ENCODE peak calls at places on chromosome 6, in four cellular contexts. H is HepG2, V is HCT116, T is K562. M is an unnamed sample.

GRCh38 chr6:137214931-137215330 is 4.3 kb downstream of the IFNGR1 start:
- DNase-seq in T (no peak), V (no peak), H (no peak), M (no peak)

GRCh38 chr6:227074-227782 is 65.1 kb upstream of the DUSP22 start:
- DNase-seq in T (no peak), H (no peak), V (no peak), M (no peak)

GRCh38 chr6:79755967-79756366 is 124.8 kb downstream of the SH3BGRL2 start:
- DNase-seq in T (no peak), H (no peak), V (no peak), M (no peak)

GRCh38 chr6:13615802-13616140 is 636 bp downstream of the NOL7 start:
- DNase-seq in H (no peak), T (peak), V (no peak), M (no peak)

GRCh38 chr6:11616200-11616611 is 78.7 kb downstream of the TMEM170B start:
- DNase-seq in H (no peak), V (no peak), T (no peak), M (no peak)

GRCh38 chr6:144434308-144434990 is 149.3 kb downstream of the UTRN start:
- DNase-seq in T (no peak), H (no peak), V (no peak), M (no peak)

GRCh38 chr6:73823046-73823735 is 127.2 kb downstream of the CD109 start:
- DNase-seq in T (no peak), V (no peak), H (no peak), M (no peak)

GRCh38 chr6:27810768-27811298 is 101.4 kb downstream of the OR2B2 start:
- DNase-seq in V (no peak), T (no peak), H (no peak), M (no peak)

GRCh38 chr6:43924222-43924702 is 154.3 kb downstream of the VEGFA start:
- DNase-seq in V (no peak), H (no peak), T (no peak), M (no peak)

GRCh38 chr6:125588268-125588667 is 161.2 kb upstream of the HEY2 start:
- DNase-seq in V (no peak), H (no peak), T (no peak), M (no peak)

GRCh38 chr6:139133272-139133671 is 1.6 kb upstream of the HECA start:
- DNase-seq in T (no peak), H (peak), V (no peak), M (no peak)

GRCh38 chr6:9699890-9700289 is 715.0 kb downstream of the TFAP2A start:
- DNase-seq in T (no peak), H (no peak), V (no peak), M (no peak)

GRCh38 chr6:44245912-44246662 is 814 bp upstream of the HSP90AB1 start:
- DNase-seq in H (peak), V (peak), T (peak), M (no peak)

GRCh38 chr6:15420959-15421438 is 175.1 kb downstream of the JARID2 start:
- DNase-seq in V (no peak), T (no peak), H (no peak), M (no peak)

GRCh38 chr6:167501831-167502385 is 177.0 kb downstream of the TTLL2 start:
- DNase-seq in T (peak), H (peak), V (peak), M (peak)

GRCh38 chr6:55174211-55175013 is at the start of gene HCRTR2:
- DNase-seq in V (no peak), T (no peak), H (no peak), M (no peak)

GRCh38 chr6:18260448-18261106 is 3.8 kb downstream of the DEK start:
- DNase-seq in V (no peak), T (no peak), H (peak), M (no peak)

DNA sequence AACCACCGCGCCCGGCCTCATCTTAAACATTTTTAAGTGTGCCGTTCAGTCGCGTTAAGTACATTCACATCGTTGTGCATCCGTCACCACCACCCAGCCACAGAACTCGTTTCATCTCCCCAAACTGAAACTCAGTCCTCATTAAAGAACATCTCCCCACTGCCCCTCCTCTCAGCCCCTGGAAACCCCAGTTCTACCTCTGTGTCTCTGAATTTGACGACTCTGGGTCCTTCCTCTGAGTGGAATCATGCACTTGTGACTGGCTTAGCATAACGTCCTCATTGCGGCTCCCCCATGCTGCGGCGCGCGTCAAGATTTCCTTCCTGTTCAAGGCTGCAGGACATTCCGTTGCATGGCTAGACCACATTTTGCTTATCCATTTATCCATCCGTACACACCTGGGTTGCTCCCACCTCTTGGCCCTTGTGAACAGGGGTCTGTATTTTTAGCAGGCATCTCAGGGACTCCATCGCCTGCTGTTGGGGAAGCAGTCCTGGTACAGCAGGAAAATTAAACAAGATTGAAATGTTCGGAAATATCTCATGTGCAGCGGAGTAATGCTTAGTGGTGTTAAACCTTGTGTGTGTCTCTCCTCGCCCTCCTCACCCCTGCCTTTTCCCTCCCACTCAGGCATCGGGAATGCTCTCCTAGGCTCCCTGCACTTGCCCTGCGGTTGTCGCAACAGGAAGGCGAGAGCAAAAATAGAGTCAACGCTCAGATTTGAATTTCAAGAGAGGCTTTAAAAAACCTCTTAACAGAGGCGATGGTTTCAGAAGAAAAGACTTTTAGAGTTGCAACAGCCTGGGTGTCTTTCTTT is 127.9 kb downstream of the PXDC1 start:
- DNase-seq in H (no peak), V (no peak), T (no peak), M (no peak)
- TF ChIP-seq TCF7L2 in H (no peak), V (no peak), T (no peak), M (no peak)

GRCh38 chr6:72553531-72554202 is 68.2 kb upstream of the KCNQ5 start:
- DNase-seq in V (no peak), H (no peak), T (peak), M (peak)
- TF ChIP-seq REST in V (no peak), H (no peak), T (no peak), M (no peak)

GRCh38 chr6:166258854-166259276 is 49.3 kb downstream of the PRR18 start:
- DNase-seq in H (no peak), T (no peak), V (no peak), M (no peak)

GRCh38 chr6:166253277-166254229 is 54.6 kb downstream of the PRR18 start:
- DNase-seq in H (no peak), V (no peak), T (no peak), M (no peak)

GRCh38 chr6:166262738-166263515 is 45.3 kb downstream of the PRR18 start:
- DNase-seq in V (no peak), H (no peak), T (no peak), M (no peak)

GRCh38 chr6:166257911-166258318 is 50.3 kb downstream of the PRR18 start:
- DNase-seq in H (no peak), V (no peak), T (no peak), M (no peak)

DNA sequence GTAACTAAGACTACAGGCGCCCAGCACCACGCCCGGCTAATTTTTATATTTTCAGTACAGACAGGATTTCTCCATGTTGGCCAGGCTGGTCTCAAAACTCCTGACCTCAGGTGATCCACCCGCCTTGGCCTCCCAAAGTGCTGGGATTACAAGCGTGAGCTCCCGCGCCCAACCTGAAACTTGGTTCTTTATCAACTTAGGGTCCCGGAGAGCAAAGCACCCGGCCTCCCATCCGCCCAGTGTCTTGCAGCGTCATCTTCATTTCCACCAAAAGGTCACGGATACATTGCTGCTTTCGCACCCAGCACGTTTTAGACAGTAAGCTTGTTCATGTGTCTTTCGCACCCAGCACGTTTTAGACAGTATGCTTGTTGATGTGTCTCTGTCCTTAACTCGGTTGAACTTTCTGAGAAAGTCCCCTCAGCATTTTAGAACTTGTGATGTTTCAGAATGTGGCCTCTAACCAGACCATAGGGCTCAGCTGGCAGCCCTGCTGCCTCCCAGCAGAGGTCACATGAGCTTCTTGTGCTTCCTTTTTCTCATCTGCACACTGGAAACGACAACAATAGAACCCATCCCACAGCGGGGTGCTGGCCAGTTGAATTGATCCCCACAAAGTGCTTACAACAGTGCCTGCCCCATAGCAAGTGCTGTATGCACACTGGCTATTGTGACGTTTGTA is 48.8 kb downstream of the PRR18 start:
- DNase-seq in T (no peak), H (no peak), V (no peak), M (no peak)
- TF ChIP-seq TCF7L2 in T (no peak), H (no peak), V (no peak), M (no peak)

GRCh38 chr6:42453027-42453648 is 1.4 kb upstream of the TRERF1 start:
- DNase-seq in T (peak), V (peak), H (peak), M (peak)

GRCh38 chr6:42451595-42452170 is at the start of gene TRERF1:
- DNase-seq in H (no peak), V (peak), T (peak), M (no peak)

GRCh38 chr6:42453649-42454427 is 2.1 kb upstream of the TRERF1 start:
- DNase-seq in V (no peak), T (no peak), H (no peak), M (no peak)

GRCh38 chr6:42451146-42451594 is 556 bp downstream of the TRERF1 start:
- DNase-seq in H (no peak), T (no peak), V (no peak), M (peak)

DNA sequence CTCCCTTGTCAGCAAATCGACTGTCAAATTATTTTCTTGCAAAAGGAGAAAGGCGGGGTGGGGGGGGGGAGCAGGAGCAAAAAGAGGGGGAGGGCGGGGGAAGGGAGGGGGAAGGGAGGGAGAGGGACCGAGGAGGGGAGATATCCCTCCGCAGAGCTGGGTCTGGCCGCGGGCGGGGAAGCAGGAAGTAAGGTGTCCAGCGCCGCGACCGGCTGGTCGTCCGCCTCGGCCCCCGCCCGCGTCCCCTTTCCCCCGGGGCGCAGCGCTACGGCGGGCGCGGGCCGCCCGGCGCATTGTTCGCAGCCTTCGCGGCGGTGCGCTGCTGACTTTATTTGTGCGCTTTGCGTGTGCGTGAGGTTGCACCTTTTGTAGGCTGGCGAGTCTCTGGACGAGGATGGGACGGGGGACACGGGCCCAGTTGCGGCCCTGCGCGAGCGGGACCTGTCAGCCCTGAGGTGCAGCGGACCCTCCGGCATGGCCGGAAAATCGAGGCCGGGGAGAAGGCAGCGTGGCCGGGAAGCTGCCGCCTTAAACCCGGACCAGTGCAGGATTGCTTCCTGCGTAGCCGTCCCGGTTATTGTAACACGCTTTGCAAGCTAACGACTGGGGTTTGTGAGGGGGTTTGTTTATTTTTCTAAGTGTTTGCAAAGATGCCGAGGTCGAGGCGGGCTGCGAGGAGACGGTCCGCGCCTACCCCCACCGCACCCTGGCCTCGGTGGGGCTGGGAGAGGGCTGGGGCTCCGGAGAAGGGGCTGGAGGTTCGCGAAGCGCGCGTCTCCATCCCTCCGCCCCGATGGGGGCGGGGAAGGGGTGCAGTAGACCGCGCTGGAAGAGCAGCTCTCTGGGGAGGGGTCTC is 673 bp upstream of the TRERF1 start:
- DNase-seq in T (peak), V (peak), H (no peak), M (no peak)
- TF ChIP-seq REST in T (no peak), V (no peak), H (no peak), M (no peak)

DNA sequence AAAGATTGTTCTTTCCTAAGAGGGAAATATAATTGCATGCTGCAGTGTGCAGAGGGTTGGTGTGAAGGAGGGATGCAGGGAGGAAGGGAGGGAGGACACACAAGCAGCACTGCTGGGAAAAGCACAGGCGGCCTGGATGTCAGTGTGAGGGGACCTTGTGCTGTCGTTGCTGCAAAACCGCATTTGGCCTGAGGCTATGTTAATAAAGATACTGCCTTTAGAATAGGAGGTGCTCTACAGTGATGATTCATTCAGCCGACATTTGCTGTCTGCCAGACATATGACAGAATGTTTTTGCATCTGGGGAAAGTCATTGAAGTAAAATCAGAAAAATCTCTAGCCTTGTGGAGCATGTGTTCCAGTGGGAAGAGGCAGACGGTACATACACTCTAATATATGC is 50.5 kb upstream of the TRIM26 start:
- DNase-seq in H (no peak), V (no peak), T (no peak), M (no peak)
- TF ChIP-seq TCF7L2 in H (no peak), V (no peak), T (no peak), M (no peak)

DNA sequence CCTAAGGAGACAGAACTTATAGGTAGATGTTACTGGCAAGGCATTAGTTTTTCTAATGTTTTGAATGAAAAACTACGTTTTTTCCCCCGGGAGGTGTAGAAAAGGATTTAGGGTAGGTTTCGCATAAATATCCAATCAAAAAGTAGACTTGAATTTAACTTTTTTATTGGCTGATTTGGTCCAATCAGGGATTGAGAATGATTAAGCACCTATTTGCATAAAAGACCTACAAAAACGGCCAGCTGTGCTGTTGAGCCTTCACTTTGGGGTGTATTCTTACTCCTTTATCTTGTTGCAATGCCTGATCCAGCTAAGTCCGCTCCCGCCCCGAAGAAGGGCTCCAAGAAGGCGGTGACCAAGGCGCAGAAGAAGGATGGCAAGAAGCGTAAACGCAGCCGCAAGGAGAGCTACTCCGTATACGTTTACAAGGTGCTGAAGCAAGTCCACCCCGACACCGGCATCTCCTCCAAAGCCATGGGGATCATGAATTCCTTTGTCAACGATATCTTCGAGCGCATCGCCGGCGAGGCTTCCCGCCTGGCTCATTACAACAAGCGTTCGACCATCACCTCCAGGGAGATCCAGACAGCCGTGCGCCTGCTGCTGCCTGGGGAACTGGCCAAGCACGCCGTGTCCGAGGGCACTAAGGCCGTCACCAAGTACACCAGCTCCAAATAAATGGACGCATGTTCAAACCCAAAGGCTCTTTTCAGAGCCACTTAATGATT is 113.5 kb upstream of the BTN3A2 start:
- DNase-seq in H (no peak), T (no peak), V (no peak), M (no peak)
- TF ChIP-seq REST in H (no peak), T (no peak), V (no peak), M (no peak)

GRCh38 chr6:107809966-107810365 is 14.1 kb downstream of the SCML4 start:
- DNase-seq in H (no peak), V (no peak), T (no peak), M (no peak)

GRCh38 chr6:107815846-107816245 is 8.3 kb downstream of the SCML4 start:
- DNase-seq in V (no peak), H (no peak), T (no peak), M (no peak)

GRCh38 chr6:107813555-107814194 is 10.4 kb downstream of the SCML4 start:
- DNase-seq in T (no peak), V (no peak), H (no peak), M (no peak)

GRCh38 chr6:107812370-107812769 is 11.7 kb downstream of the SCML4 start:
- DNase-seq in T (no peak), H (no peak), V (no peak), M (no peak)

DNA sequence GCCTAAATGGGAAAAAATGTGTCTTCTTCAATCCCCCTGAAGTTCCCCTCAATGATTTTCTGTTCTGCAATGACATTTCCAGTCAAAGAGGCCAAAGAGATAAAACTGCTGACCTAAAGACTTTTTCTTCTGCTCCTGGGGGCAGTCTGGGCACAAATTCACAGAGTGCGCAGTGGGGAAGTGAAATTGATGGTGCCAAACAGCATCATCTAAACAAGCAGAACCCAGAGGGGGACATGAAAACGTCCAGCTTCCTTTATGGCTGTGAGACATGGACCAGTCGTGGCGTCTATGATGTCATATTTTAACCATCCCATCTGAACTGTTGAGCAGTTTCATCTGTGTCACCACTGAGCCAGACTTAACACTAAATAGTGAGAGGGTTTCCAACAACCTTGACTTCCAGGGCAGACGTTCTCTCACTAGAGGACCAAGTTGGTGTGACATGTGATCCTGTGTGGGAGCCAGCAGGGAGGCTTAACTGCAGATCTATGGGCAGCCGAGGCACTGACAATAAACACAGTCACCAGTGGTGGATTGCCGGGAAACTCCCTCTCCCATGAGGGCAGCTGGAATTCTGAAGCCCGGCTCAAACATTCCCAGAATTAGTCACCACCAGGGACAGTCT is 12.4 kb downstream of the SCML4 start:
- DNase-seq in H (no peak), T (no peak), V (no peak), M (no peak)
- TF ChIP-seq TCF7L2 in H (no peak), T (no peak), V (no peak), M (no peak)

DNA sequence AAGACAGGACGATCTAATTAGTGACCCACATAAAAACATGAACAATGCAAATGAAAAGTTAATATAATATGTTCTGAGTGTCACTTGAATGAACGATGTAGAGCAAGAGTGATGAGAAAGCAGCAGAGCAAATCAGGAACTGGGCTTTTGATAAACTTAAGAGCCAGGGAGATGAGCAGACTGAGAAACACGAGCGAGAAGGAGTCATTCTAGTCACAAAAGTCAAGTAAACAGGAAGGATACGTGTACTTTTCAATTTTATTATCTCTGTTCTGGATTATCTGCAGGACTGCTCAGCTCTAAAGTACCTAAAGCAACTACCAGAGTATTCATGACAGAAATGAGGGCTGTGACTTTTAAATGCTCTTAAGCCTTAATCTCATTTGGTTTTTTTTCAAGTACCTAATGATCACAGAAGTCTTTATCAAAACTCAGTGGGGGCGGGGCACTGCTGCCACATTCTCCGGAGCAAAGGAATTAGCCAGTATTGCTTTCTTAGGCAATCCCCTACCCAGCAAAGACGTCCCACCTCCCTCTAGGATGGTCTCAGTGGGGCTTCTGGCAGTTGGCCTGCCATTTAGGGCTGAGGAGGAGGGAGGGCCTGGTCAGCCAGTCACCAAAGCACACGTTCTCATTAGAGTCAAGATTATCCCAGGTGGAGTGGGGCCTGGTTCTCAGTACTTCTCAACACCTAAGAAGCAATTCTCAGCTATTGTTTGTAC is 8.6 kb downstream of the MAN1A1 start:
- DNase-seq in H (no peak), T (no peak), V (no peak), M (no peak)
- TF ChIP-seq REST in H (no peak), T (no peak), V (no peak), M (no peak)

M was measured in Panc1.